ENCODE peak calls at places on chromosomes 13 and 19, in ten cellular contexts. One of them, this sample, is unnamed.

GRCh38 chr19:6394831-6395230 is 1.9 kb upstream of the GTF2F1 start:
- DNase-seq in HT1080: no peak
- DNase-seq in renal cortical epithelial cell: no peak
- DNase-seq in activated effector memory CD4-positive, alpha-beta T cell treated with Interleukin-2 at 50 U/mL for 16 hours: no peak
- DNase-seq in mesenteric fat pad: no peak
- DNase-seq in foreskin fibroblast: no peak
- DNase-seq in activated CD4-positive, alpha-beta T cell treated with anti-CD3 and anti-CD28 coated beads for 24 hours: no peak
- DNase-seq in esophagus squamous epithelium: no peak
- DNase-seq in IMR-90: no peak
- DNase-seq in astrocyte of the spinal cord: no peak
- DNase-seq in this sample: no peak

GRCh38 chr13:93180376-93180966 is 46.1 kb upstream of the GPC6 start:
- DNase-seq in mesenteric fat pad: no peak
- DNase-seq in esophagus squamous epithelium: no peak
- DNase-seq in HT1080: peak
- DNase-seq in astrocyte of the spinal cord: peak
- DNase-seq in activated effector memory CD4-positive, alpha-beta T cell treated with Interleukin-2 at 50 U/mL for 16 hours: no peak
- DNase-seq in foreskin fibroblast: peak
- DNase-seq in activated CD4-positive, alpha-beta T cell treated with anti-CD3 and anti-CD28 coated beads for 24 hours: no peak
- DNase-seq in IMR-90: peak
- DNase-seq in renal cortical epithelial cell: peak
- DNase-seq in this sample: no peak

GRCh38 chr13:46527237-46527636 is 25.7 kb upstream of the LRCH1 start:
- DNase-seq in activated effector memory CD4-positive, alpha-beta T cell treated with Interleukin-2 at 50 U/mL for 16 hours: no peak
- DNase-seq in renal cortical epithelial cell: peak
- DNase-seq in astrocyte of the spinal cord: no peak
- DNase-seq in foreskin fibroblast: peak
- DNase-seq in IMR-90: no peak
- DNase-seq in HT1080: no peak
- DNase-seq in esophagus squamous epithelium: no peak
- DNase-seq in activated CD4-positive, alpha-beta T cell treated with anti-CD3 and anti-CD28 coated beads for 24 hours: no peak
- DNase-seq in mesenteric fat pad: no peak
- DNase-seq in this sample: no peak

GRCh38 chr13:46893820-46894533 is 2.9 kb downstream of the HTR2A start:
- DNase-seq in activated effector memory CD4-positive, alpha-beta T cell treated with Interleukin-2 at 50 U/mL for 16 hours: peak
- DNase-seq in esophagus squamous epithelium: no peak
- DNase-seq in mesenteric fat pad: peak
- DNase-seq in renal cortical epithelial cell: peak
- DNase-seq in HT1080: peak
- DNase-seq in activated CD4-positive, alpha-beta T cell treated with anti-CD3 and anti-CD28 coated beads for 24 hours: peak
- DNase-seq in foreskin fibroblast: peak
- DNase-seq in astrocyte of the spinal cord: peak
- DNase-seq in IMR-90: peak
- DNase-seq in this sample: peak

GRCh38 chr19:51407631-51408131 is 9.8 kb downstream of the SIGLEC10 start:
- DNase-seq in mesenteric fat pad: no peak
- DNase-seq in renal cortical epithelial cell: peak
- DNase-seq in activated effector memory CD4-positive, alpha-beta T cell treated with Interleukin-2 at 50 U/mL for 16 hours: peak
- DNase-seq in foreskin fibroblast: peak
- DNase-seq in IMR-90: peak
- DNase-seq in astrocyte of the spinal cord: no peak
- DNase-seq in HT1080: peak
- DNase-seq in activated CD4-positive, alpha-beta T cell treated with anti-CD3 and anti-CD28 coated beads for 24 hours: no peak
- DNase-seq in esophagus squamous epithelium: no peak
- DNase-seq in this sample: peak

GRCh38 chr19:48480476-48481190 is 11.5 kb downstream of the CYTH2 start:
- DNase-seq in foreskin fibroblast: peak
- DNase-seq in renal cortical epithelial cell: no peak
- DNase-seq in activated effector memory CD4-positive, alpha-beta T cell treated with Interleukin-2 at 50 U/mL for 16 hours: peak
- DNase-seq in astrocyte of the spinal cord: peak
- DNase-seq in esophagus squamous epithelium: no peak
- DNase-seq in activated CD4-positive, alpha-beta T cell treated with anti-CD3 and anti-CD28 coated beads for 24 hours: peak
- DNase-seq in mesenteric fat pad: no peak
- DNase-seq in HT1080: no peak
- DNase-seq in IMR-90: no peak
- DNase-seq in this sample: no peak

GRCh38 chr19:47094557-47095517 is 18.7 kb downstream of the ZC3H4 start:
- DNase-seq in astrocyte of the spinal cord: no peak
- DNase-seq in activated CD4-positive, alpha-beta T cell treated with anti-CD3 and anti-CD28 coated beads for 24 hours: no peak
- DNase-seq in renal cortical epithelial cell: no peak
- DNase-seq in mesenteric fat pad: no peak
- DNase-seq in HT1080: no peak
- DNase-seq in foreskin fibroblast: no peak
- DNase-seq in IMR-90: no peak
- DNase-seq in activated effector memory CD4-positive, alpha-beta T cell treated with Interleukin-2 at 50 U/mL for 16 hours: peak
- DNase-seq in esophagus squamous epithelium: no peak
- DNase-seq in this sample: no peak

GRCh38 chr19:1794424-1795185 is 17.5 kb downstream of the ATP8B3 start:
- DNase-seq in renal cortical epithelial cell: no peak
- DNase-seq in mesenteric fat pad: no peak
- DNase-seq in foreskin fibroblast: no peak
- DNase-seq in activated CD4-positive, alpha-beta T cell treated with anti-CD3 and anti-CD28 coated beads for 24 hours: no peak
- DNase-seq in esophagus squamous epithelium: no peak
- DNase-seq in astrocyte of the spinal cord: no peak
- DNase-seq in HT1080: no peak
- DNase-seq in activated effector memory CD4-positive, alpha-beta T cell treated with Interleukin-2 at 50 U/mL for 16 hours: no peak
- DNase-seq in IMR-90: no peak
- DNase-seq in this sample: no peak

GRCh38 chr13:77544365-77544764 is 8.9 kb downstream of the SCEL start:
- DNase-seq in foreskin fibroblast: peak
- DNase-seq in activated effector memory CD4-positive, alpha-beta T cell treated with Interleukin-2 at 50 U/mL for 16 hours: no peak
- DNase-seq in HT1080: peak
- DNase-seq in activated CD4-positive, alpha-beta T cell treated with anti-CD3 and anti-CD28 coated beads for 24 hours: no peak
- DNase-seq in mesenteric fat pad: no peak
- DNase-seq in IMR-90: no peak
- DNase-seq in esophagus squamous epithelium: no peak
- DNase-seq in astrocyte of the spinal cord: peak
- DNase-seq in renal cortical epithelial cell: peak
- DNase-seq in this sample: no peak

GRCh38 chr19:1015061-1015781 is 5.7 kb downstream of the TMEM259 start:
- DNase-seq in astrocyte of the spinal cord: no peak
- DNase-seq in esophagus squamous epithelium: no peak
- DNase-seq in IMR-90: no peak
- DNase-seq in renal cortical epithelial cell: no peak
- DNase-seq in activated CD4-positive, alpha-beta T cell treated with anti-CD3 and anti-CD28 coated beads for 24 hours: no peak
- DNase-seq in foreskin fibroblast: no peak
- DNase-seq in mesenteric fat pad: no peak
- DNase-seq in HT1080: no peak
- DNase-seq in activated effector memory CD4-positive, alpha-beta T cell treated with Interleukin-2 at 50 U/mL for 16 hours: no peak
- DNase-seq in this sample: no peak

GRCh38 chr13:48741377-48741776 is 87.6 kb downstream of the CYSLTR2 start:
- DNase-seq in renal cortical epithelial cell: no peak
- DNase-seq in esophagus squamous epithelium: no peak
- DNase-seq in IMR-90: peak
- DNase-seq in foreskin fibroblast: peak
- DNase-seq in activated CD4-positive, alpha-beta T cell treated with anti-CD3 and anti-CD28 coated beads for 24 hours: no peak
- DNase-seq in activated effector memory CD4-positive, alpha-beta T cell treated with Interleukin-2 at 50 U/mL for 16 hours: no peak
- DNase-seq in astrocyte of the spinal cord: peak
- DNase-seq in mesenteric fat pad: no peak
- DNase-seq in HT1080: no peak
- DNase-seq in this sample: no peak

GRCh38 chr13:96299235-96299634 is 209.3 kb downstream of the HS6ST3 start:
- DNase-seq in activated CD4-positive, alpha-beta T cell treated with anti-CD3 and anti-CD28 coated beads for 24 hours: no peak
- DNase-seq in esophagus squamous epithelium: no peak
- DNase-seq in IMR-90: no peak
- DNase-seq in renal cortical epithelial cell: no peak
- DNase-seq in mesenteric fat pad: no peak
- DNase-seq in activated effector memory CD4-positive, alpha-beta T cell treated with Interleukin-2 at 50 U/mL for 16 hours: no peak
- DNase-seq in HT1080: no peak
- DNase-seq in foreskin fibroblast: no peak
- DNase-seq in astrocyte of the spinal cord: no peak
- DNase-seq in this sample: no peak

GRCh38 chr19:6678690-6679109 is 8.7 kb upstream of the TNFSF14 start:
- DNase-seq in foreskin fibroblast: no peak
- DNase-seq in HT1080: no peak
- DNase-seq in mesenteric fat pad: no peak
- DNase-seq in activated effector memory CD4-positive, alpha-beta T cell treated with Interleukin-2 at 50 U/mL for 16 hours: no peak
- DNase-seq in activated CD4-positive, alpha-beta T cell treated with anti-CD3 and anti-CD28 coated beads for 24 hours: peak
- DNase-seq in esophagus squamous epithelium: no peak
- DNase-seq in astrocyte of the spinal cord: no peak
- DNase-seq in renal cortical epithelial cell: no peak
- DNase-seq in IMR-90: no peak
- DNase-seq in this sample: no peak

GRCh38 chr13:110882972-110883371 is 31.9 kb downstream of the ANKRD10 start:
- DNase-seq in esophagus squamous epithelium: no peak
- DNase-seq in foreskin fibroblast: peak
- DNase-seq in IMR-90: peak
- DNase-seq in activated CD4-positive, alpha-beta T cell treated with anti-CD3 and anti-CD28 coated beads for 24 hours: no peak
- DNase-seq in renal cortical epithelial cell: peak
- DNase-seq in HT1080: no peak
- DNase-seq in mesenteric fat pad: no peak
- DNase-seq in astrocyte of the spinal cord: peak
- DNase-seq in activated effector memory CD4-positive, alpha-beta T cell treated with Interleukin-2 at 50 U/mL for 16 hours: no peak
- DNase-seq in this sample: no peak

GRCh38 chr13:110524484-110525254 is 36.9 kb downstream of the RAB20 start:
- DNase-seq in IMR-90: no peak
- DNase-seq in HT1080: peak
- DNase-seq in renal cortical epithelial cell: peak
- DNase-seq in mesenteric fat pad: no peak
- DNase-seq in foreskin fibroblast: no peak
- DNase-seq in esophagus squamous epithelium: no peak
- DNase-seq in activated effector memory CD4-positive, alpha-beta T cell treated with Interleukin-2 at 50 U/mL for 16 hours: no peak
- DNase-seq in activated CD4-positive, alpha-beta T cell treated with anti-CD3 and anti-CD28 coated beads for 24 hours: no peak
- DNase-seq in astrocyte of the spinal cord: no peak
- DNase-seq in this sample: no peak

GRCh38 chr19:54952591-54953344 is 5.4 kb upstream of the NLRP7 start:
- DNase-seq in esophagus squamous epithelium: no peak
- DNase-seq in mesenteric fat pad: no peak
- DNase-seq in activated effector memory CD4-positive, alpha-beta T cell treated with Interleukin-2 at 50 U/mL for 16 hours: no peak
- DNase-seq in HT1080: peak
- DNase-seq in IMR-90: no peak
- DNase-seq in foreskin fibroblast: no peak
- DNase-seq in astrocyte of the spinal cord: peak
- DNase-seq in activated CD4-positive, alpha-beta T cell treated with anti-CD3 and anti-CD28 coated beads for 24 hours: no peak
- DNase-seq in renal cortical epithelial cell: no peak
- DNase-seq in this sample: no peak

GRCh38 chr19:31586282-31586681 is 237.0 kb upstream of the TSHZ3 start:
- DNase-seq in activated CD4-positive, alpha-beta T cell treated with anti-CD3 and anti-CD28 coated beads for 24 hours: no peak
- DNase-seq in HT1080: no peak
- DNase-seq in IMR-90: peak
- DNase-seq in activated effector memory CD4-positive, alpha-beta T cell treated with Interleukin-2 at 50 U/mL for 16 hours: no peak
- DNase-seq in astrocyte of the spinal cord: peak
- DNase-seq in renal cortical epithelial cell: no peak
- DNase-seq in foreskin fibroblast: no peak
- DNase-seq in mesenteric fat pad: no peak
- DNase-seq in esophagus squamous epithelium: no peak
- DNase-seq in this sample: no peak

GRCh38 chr13:77230560-77230959 is 96.3 kb downstream of the MYCBP2 start:
- DNase-seq in foreskin fibroblast: no peak
- DNase-seq in astrocyte of the spinal cord: no peak
- DNase-seq in esophagus squamous epithelium: no peak
- DNase-seq in activated effector memory CD4-positive, alpha-beta T cell treated with Interleukin-2 at 50 U/mL for 16 hours: no peak
- DNase-seq in IMR-90: no peak
- DNase-seq in activated CD4-positive, alpha-beta T cell treated with anti-CD3 and anti-CD28 coated beads for 24 hours: no peak
- DNase-seq in renal cortical epithelial cell: no peak
- DNase-seq in HT1080: no peak
- DNase-seq in mesenteric fat pad: no peak
- DNase-seq in this sample: no peak

GRCh38 chr19:51687791-51688664 is 5.1 kb upstream of the SPACA6 start:
- DNase-seq in mesenteric fat pad: no peak
- DNase-seq in renal cortical epithelial cell: peak
- DNase-seq in activated effector memory CD4-positive, alpha-beta T cell treated with Interleukin-2 at 50 U/mL for 16 hours: no peak
- DNase-seq in foreskin fibroblast: peak
- DNase-seq in IMR-90: peak
- DNase-seq in esophagus squamous epithelium: no peak
- DNase-seq in astrocyte of the spinal cord: peak
- DNase-seq in activated CD4-positive, alpha-beta T cell treated with anti-CD3 and anti-CD28 coated beads for 24 hours: no peak
- DNase-seq in HT1080: peak
- DNase-seq in this sample: no peak

GRCh38 chr13:39347926-39348901 is 254.8 kb downstream of the LHFPL6 start:
- DNase-seq in renal cortical epithelial cell: no peak
- DNase-seq in astrocyte of the spinal cord: peak
- DNase-seq in activated effector memory CD4-positive, alpha-beta T cell treated with Interleukin-2 at 50 U/mL for 16 hours: no peak
- DNase-seq in esophagus squamous epithelium: no peak
- DNase-seq in foreskin fibroblast: no peak
- DNase-seq in IMR-90: no peak
- DNase-seq in mesenteric fat pad: no peak
- DNase-seq in activated CD4-positive, alpha-beta T cell treated with anti-CD3 and anti-CD28 coated beads for 24 hours: no peak
- DNase-seq in HT1080: no peak
- DNase-seq in this sample: no peak

GRCh38 chr13:44876782-44877324 is 112.4 kb downstream of the NUFIP1 start:
- DNase-seq in esophagus squamous epithelium: no peak
- DNase-seq in renal cortical epithelial cell: no peak
- DNase-seq in HT1080: no peak
- DNase-seq in activated effector memory CD4-positive, alpha-beta T cell treated with Interleukin-2 at 50 U/mL for 16 hours: no peak
- DNase-seq in mesenteric fat pad: peak
- DNase-seq in activated CD4-positive, alpha-beta T cell treated with anti-CD3 and anti-CD28 coated beads for 24 hours: no peak
- DNase-seq in astrocyte of the spinal cord: no peak
- DNase-seq in foreskin fibroblast: no peak
- DNase-seq in IMR-90: no peak
- DNase-seq in this sample: no peak

GRCh38 chr19:5460748-5461147 is 5.5 kb downstream of the ZNRF4 start:
- DNase-seq in esophagus squamous epithelium: no peak
- DNase-seq in foreskin fibroblast: no peak
- DNase-seq in HT1080: no peak
- DNase-seq in astrocyte of the spinal cord: no peak
- DNase-seq in activated CD4-positive, alpha-beta T cell treated with anti-CD3 and anti-CD28 coated beads for 24 hours: no peak
- DNase-seq in mesenteric fat pad: no peak
- DNase-seq in activated effector memory CD4-positive, alpha-beta T cell treated with Interleukin-2 at 50 U/mL for 16 hours: no peak
- DNase-seq in renal cortical epithelial cell: no peak
- DNase-seq in IMR-90: no peak
- DNase-seq in this sample: no peak

GRCh38 chr13:34064456-34065205 is 246.7 kb downstream of the RFC3 start:
- DNase-seq in activated CD4-positive, alpha-beta T cell treated with anti-CD3 and anti-CD28 coated beads for 24 hours: no peak
- DNase-seq in IMR-90: no peak
- DNase-seq in mesenteric fat pad: no peak
- DNase-seq in activated effector memory CD4-positive, alpha-beta T cell treated with Interleukin-2 at 50 U/mL for 16 hours: no peak
- DNase-seq in renal cortical epithelial cell: peak
- DNase-seq in HT1080: no peak
- DNase-seq in esophagus squamous epithelium: no peak
- DNase-seq in astrocyte of the spinal cord: no peak
- DNase-seq in foreskin fibroblast: no peak
- DNase-seq in this sample: no peak

GRCh38 chr13:72295173-72295572 is 428.2 kb upstream of the DACH1 start:
- DNase-seq in mesenteric fat pad: no peak
- DNase-seq in activated effector memory CD4-positive, alpha-beta T cell treated with Interleukin-2 at 50 U/mL for 16 hours: no peak
- DNase-seq in foreskin fibroblast: peak
- DNase-seq in astrocyte of the spinal cord: peak
- DNase-seq in HT1080: no peak
- DNase-seq in activated CD4-positive, alpha-beta T cell treated with anti-CD3 and anti-CD28 coated beads for 24 hours: no peak
- DNase-seq in renal cortical epithelial cell: peak
- DNase-seq in IMR-90: no peak
- DNase-seq in esophagus squamous epithelium: no peak
- DNase-seq in this sample: no peak

GRCh38 chr19:54325631-54326030 is 12.7 kb upstream of the LILRA5 start:
- DNase-seq in activated CD4-positive, alpha-beta T cell treated with anti-CD3 and anti-CD28 coated beads for 24 hours: no peak
- DNase-seq in HT1080: no peak
- DNase-seq in IMR-90: no peak
- DNase-seq in astrocyte of the spinal cord: no peak
- DNase-seq in renal cortical epithelial cell: no peak
- DNase-seq in activated effector memory CD4-positive, alpha-beta T cell treated with Interleukin-2 at 50 U/mL for 16 hours: no peak
- DNase-seq in esophagus squamous epithelium: no peak
- DNase-seq in foreskin fibroblast: no peak
- DNase-seq in mesenteric fat pad: peak
- DNase-seq in this sample: no peak

GRCh38 chr13:33110386-33110712 is 94.1 kb downstream of the KL start:
- DNase-seq in renal cortical epithelial cell: no peak
- DNase-seq in foreskin fibroblast: no peak
- DNase-seq in mesenteric fat pad: no peak
- DNase-seq in astrocyte of the spinal cord: no peak
- DNase-seq in esophagus squamous epithelium: no peak
- DNase-seq in activated effector memory CD4-positive, alpha-beta T cell treated with Interleukin-2 at 50 U/mL for 16 hours: no peak
- DNase-seq in HT1080: no peak
- DNase-seq in IMR-90: no peak
- DNase-seq in activated CD4-positive, alpha-beta T cell treated with anti-CD3 and anti-CD28 coated beads for 24 hours: no peak
- DNase-seq in this sample: no peak

GRCh38 chr19:917323-918151 is at the start of gene KISS1R:
- DNase-seq in activated CD4-positive, alpha-beta T cell treated with anti-CD3 and anti-CD28 coated beads for 24 hours: no peak
- DNase-seq in activated effector memory CD4-positive, alpha-beta T cell treated with Interleukin-2 at 50 U/mL for 16 hours: peak
- DNase-seq in renal cortical epithelial cell: no peak
- DNase-seq in esophagus squamous epithelium: no peak
- DNase-seq in mesenteric fat pad: no peak
- DNase-seq in astrocyte of the spinal cord: no peak
- DNase-seq in foreskin fibroblast: peak
- DNase-seq in IMR-90: peak
- DNase-seq in HT1080: peak
- DNase-seq in this sample: no peak

GRCh38 chr13:75372517-75372916 is 109.5 kb downstream of the TBC1D4 start:
- DNase-seq in renal cortical epithelial cell: peak
- DNase-seq in activated effector memory CD4-positive, alpha-beta T cell treated with Interleukin-2 at 50 U/mL for 16 hours: no peak
- DNase-seq in foreskin fibroblast: peak
- DNase-seq in activated CD4-positive, alpha-beta T cell treated with anti-CD3 and anti-CD28 coated beads for 24 hours: no peak
- DNase-seq in astrocyte of the spinal cord: peak
- DNase-seq in HT1080: peak
- DNase-seq in IMR-90: peak
- DNase-seq in esophagus squamous epithelium: no peak
- DNase-seq in mesenteric fat pad: no peak
- DNase-seq in this sample: peak